ENCODE peak calls at places on chromosomes 7 and 10, in five cellular contexts. V is AG04450; O is Calu3; C is suprapubic skin; G is CD8-positive, alpha-beta T cell. S is an unnamed sample.

GRCh38 chr7:40715053-40715430 is 580.2 kb downstream of the SUGCT start:
- DNase-seq in V (no peak), O (no peak), C (no peak), G (no peak), S (no peak)

GRCh38 chr7:101391991-101392390 is 29.3 kb downstream of the COL26A1 start:
- DNase-seq in V (no peak), O (no peak), C (no peak), G (no peak), S (no peak)

GRCh38 chr7:83799333-83799732 is 150.4 kb upstream of the SEMA3E start:
- DNase-seq in V (no peak), O (no peak), C (no peak), G (no peak), S (no peak)

GRCh38 chr7:109696723-109697122 is 1127.0 kb downstream of the DNAJB9 start:
- DNase-seq in V (no peak), O (no peak), C (no peak), G (no peak), S (no peak)

GRCh38 chr7:73725703-73726466 is 6.4 kb upstream of the STX1A start:
- DNase-seq in V (no peak), O (peak), C (peak), G (peak), S (peak)

GRCh38 chr7:19621740-19622139 is 87.1 kb downstream of the POLR1F start:
- DNase-seq in V (no peak), O (no peak), C (no peak), G (no peak), S (no peak)

GRCh38 chr7:135704698-135705097 is 23.3 kb downstream of the SLC13A4 start:
- DNase-seq in V (no peak), O (no peak), C (no peak), G (no peak), S (no peak)

GRCh38 chr10:29535778-29536459 is 98.9 kb downstream of the SVIL start:
- DNase-seq in V (no peak), O (peak), C (no peak), G (no peak), S (no peak)

DNA sequence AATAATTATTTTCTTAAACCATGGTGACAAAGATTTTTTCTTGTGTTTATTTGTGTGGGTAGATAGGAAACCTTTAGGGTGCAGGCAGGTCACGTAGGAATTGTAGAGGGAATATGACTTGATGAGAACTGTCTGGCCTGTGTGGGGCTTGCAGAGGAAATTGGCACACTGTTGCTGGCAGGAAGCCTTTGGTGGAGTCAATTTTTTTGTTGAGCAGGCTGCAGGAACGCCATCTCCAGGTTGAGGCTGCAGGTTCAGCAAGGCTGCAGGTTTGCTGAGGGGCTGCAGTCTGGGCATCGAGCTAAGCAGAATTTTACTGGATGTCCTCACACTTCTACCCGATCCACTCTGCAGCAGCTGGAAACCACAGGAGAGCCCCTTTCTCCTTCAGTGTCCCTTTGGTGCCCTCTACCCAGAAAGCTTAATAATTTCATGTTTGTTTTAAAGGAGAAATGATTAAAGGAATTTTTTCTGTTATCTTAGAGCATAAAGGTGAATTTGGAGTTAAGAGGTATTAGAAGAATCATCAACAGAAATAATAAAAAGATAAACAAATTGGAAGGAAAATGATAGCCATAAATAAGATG is 37.0 kb downstream of the TBC1D12 start:
- DNase-seq in V (no peak), O (peak), C (no peak), G (no peak), S (no peak)
- TF ChIP-seq CTCF in V (peak), O (no peak), C (no peak), G (no peak), S (no peak)

GRCh38 chr7:17474724-17475344 is 176.4 kb downstream of the AHR start:
- DNase-seq in V (no peak), O (peak), C (no peak), G (no peak), S (no peak)
- TF ChIP-seq CTCF in V (peak), O (peak), C (no peak), G (no peak), S (no peak)

DNA sequence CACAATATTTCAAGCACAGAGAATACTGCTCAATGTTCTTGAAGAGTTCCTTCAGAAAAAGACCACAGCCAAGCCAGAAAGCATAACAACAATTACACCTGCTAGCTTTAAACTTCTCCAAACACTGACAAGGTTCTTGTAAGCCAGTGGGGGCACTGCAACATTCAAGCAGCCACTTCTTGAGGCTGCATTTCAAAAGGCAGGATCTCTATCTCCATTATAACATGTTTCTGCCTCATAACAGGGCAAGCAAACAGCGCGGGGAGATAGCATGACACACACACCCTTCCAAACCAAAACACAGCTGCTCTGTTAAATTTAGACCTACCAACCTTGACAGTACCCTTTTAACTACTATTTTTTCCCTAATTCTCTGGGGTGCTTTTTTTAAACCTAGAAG is 30.8 kb downstream of the CHCHD3 start:
- DNase-seq in V (peak), O (no peak), C (no peak), G (no peak), S (no peak)
- TF ChIP-seq CTCF in V (peak), O (no peak), C (no peak), G (no peak), S (no peak)

GRCh38 chr7:7969306-7970112 is 913 bp downstream of the GLCCI1 start:
- DNase-seq in V (no peak), O (peak), C (peak), G (peak), S (peak)

GRCh38 chr7:7968544-7969305 is at the start of gene GLCCI1:
- DNase-seq in V (peak), O (peak), C (peak), G (peak), S (peak)

GRCh38 chr7:7966141-7966734 is 2.4 kb upstream of the GLCCI1 start:
- DNase-seq in V (no peak), O (no peak), C (no peak), G (no peak), S (no peak)

GRCh38 chr7:7970113-7970619 is 1.6 kb downstream of the GLCCI1 start:
- DNase-seq in V (no peak), O (no peak), C (no peak), G (no peak), S (no peak)

DNA sequence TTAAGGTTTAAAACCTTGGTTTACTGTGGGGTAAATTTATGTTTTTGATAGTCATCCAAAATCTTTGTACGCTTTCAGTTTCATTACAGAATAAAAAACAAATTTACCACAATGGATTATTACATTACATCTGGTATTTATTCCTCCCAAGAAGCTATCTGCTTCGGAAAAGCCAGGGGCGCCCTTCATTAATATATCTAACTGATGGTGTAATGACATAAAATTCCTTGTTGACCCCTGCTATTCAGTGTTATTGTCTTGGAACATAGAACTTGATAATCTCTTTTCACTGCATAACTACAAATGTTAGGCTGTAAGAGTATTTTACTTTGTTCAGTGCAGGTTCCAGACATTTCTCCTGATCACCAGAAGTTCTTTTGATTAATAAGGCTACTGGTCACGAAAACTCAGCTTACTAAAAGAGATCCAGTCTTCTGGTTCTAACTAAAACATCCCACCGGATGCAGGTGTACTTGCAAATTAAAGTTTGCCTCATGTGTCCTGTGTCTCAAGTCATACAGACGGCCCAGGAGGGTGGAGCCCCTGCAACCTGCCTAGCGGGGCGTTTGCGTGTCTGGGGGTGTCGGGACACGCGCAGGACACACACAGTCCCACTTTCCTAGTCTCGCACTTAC is 570 bp upstream of the GLCCI1 start:
- DNase-seq in V (no peak), O (no peak), C (no peak), G (no peak), S (no peak)
- TF ChIP-seq CTCF in V (no peak), O (no peak), C (no peak), G (no peak), S (no peak)

GRCh38 chr10:91409869-91410637 is at the start of gene HECTD2:
- DNase-seq in V (no peak), O (peak), C (peak), G (peak), S (peak)
- TF ChIP-seq CTCF in V (peak), O (no peak), C (peak), G (peak), S (peak)

GRCh38 chr10:77879065-77879464 is 47.5 kb downstream of the DLG5 start:
- DNase-seq in V (no peak), O (no peak), C (no peak), G (no peak), S (no peak)

GRCh38 chr10:77881636-77882035 is 44.9 kb downstream of the DLG5 start:
- DNase-seq in V (no peak), O (no peak), C (no peak), G (no peak), S (no peak)

GRCh38 chr10:77879710-77880109 is 46.8 kb downstream of the DLG5 start:
- DNase-seq in V (no peak), O (no peak), C (no peak), G (no peak), S (no peak)

GRCh38 chr10:77884181-77884580 is 42.4 kb downstream of the DLG5 start:
- DNase-seq in V (no peak), O (no peak), C (no peak), G (no peak), S (no peak)

GRCh38 chr10:77881222-77881621 is 45.3 kb downstream of the DLG5 start:
- DNase-seq in V (no peak), O (no peak), C (no peak), G (no peak), S (no peak)
- TF ChIP-seq CTCF in V (no peak), O (no peak), C (no peak), G (no peak), S (no peak)